ENCODE peak calls at places on chromosomes 12 and 14, in ten cellular contexts. U is NCI-H510A treated with DMSO at 0.1 percent for 48 hours; G is anterior cingulate cortex; T is NCI-H748 treated with DMSO at 0.1 percent for 48 hours; S is heart right ventricle; F is ELR; Q is skeletal muscle cell; X is GM10248; B is stimulated activated CD4-positive, alpha-beta T cell treated with anti-CD3 and anti-CD28 coated beads, TNF-alpha, amount 100 ng/mL, for 1 hour; D is epithelial cell of prostate. W is an unnamed sample.

GRCh38 chr14:102498005-102498677 is 11.4 kb downstream of the ANKRD9 start:
- DNase-seq in Q (no peak), B (no peak), G (no peak), S (no peak), U (no peak), D (no peak), X (no peak), T (no peak), F (no peak), W (peak)

GRCh38 chr12:111546758-111547383 is 52.2 kb downstream of the ATXN2 start:
- DNase-seq in X (peak), G (no peak), D (no peak), T (no peak), S (no peak), Q (no peak), B (no peak), U (no peak), F (peak), W (no peak)

GRCh38 chr14:75531256-75531655 is 9.0 kb downstream of the BATF start:
- DNase-seq in G (no peak), S (no peak), B (no peak), U (no peak), T (no peak), Q (no peak), F (no peak), D (no peak), X (no peak), W (no peak)

GRCh38 chr12:7994731-7995205 is 37.7 kb upstream of the FOXJ2 start:
- DNase-seq in T (no peak), G (no peak), S (no peak), U (no peak), B (no peak), X (no peak), Q (peak), D (no peak), F (peak), W (no peak)

GRCh38 chr12:54195736-54196347 is 7.1 kb upstream of the SMUG1 start:
- DNase-seq in S (no peak), T (no peak), G (no peak), D (no peak), U (no peak), F (peak), B (no peak), X (no peak), Q (peak), W (no peak)

GRCh38 chr12:52856787-52857186 is 8.0 kb upstream of the KRT78 start:
- DNase-seq in U (no peak), X (no peak), Q (no peak), G (no peak), S (no peak), B (no peak), D (no peak), F (no peak), T (no peak), W (no peak)

GRCh38 chr14:67411820-67412421 is at the start of gene PLEK2:
- DNase-seq in S (no peak), T (peak), U (peak), X (no peak), F (peak), G (no peak), B (peak), Q (no peak), D (peak), W (no peak)

GRCh38 chr14:68798621-68799020 is 5.8 kb upstream of the ZFP36L1 start:
- DNase-seq in Q (no peak), F (no peak), S (no peak), T (no peak), G (no peak), B (no peak), X (no peak), U (no peak), D (no peak), W (no peak)

GRCh38 chr14:71247106-71247505 is 339.8 kb downstream of the PCNX1 start:
- DNase-seq in D (peak), B (no peak), T (no peak), S (no peak), X (no peak), G (no peak), F (peak), Q (no peak), U (no peak), W (no peak)

GRCh38 chr12:125357561-125357960 is 292.3 kb downstream of the AACS start:
- DNase-seq in Q (no peak), U (no peak), S (no peak), T (no peak), X (no peak), B (no peak), G (no peak), D (no peak), F (no peak), W (no peak)

GRCh38 chr12:85275359-85275758 is 4.7 kb upstream of the ALX1 start:
- DNase-seq in T (no peak), U (no peak), B (no peak), D (no peak), F (no peak), Q (no peak), S (no peak), G (no peak), X (no peak), W (no peak)

GRCh38 chr12:92144045-92144630 is 1.5 kb downstream of the BTG1 start:
- DNase-seq in U (peak), X (no peak), D (no peak), Q (peak), T (peak), F (peak), B (peak), G (no peak), S (peak), W (peak)

GRCh38 chr14:60649815-60650381 is 621 bp upstream of the SIX1 start:
- DNase-seq in F (peak), T (peak), D (no peak), U (peak), Q (no peak), S (no peak), G (no peak), B (no peak), X (no peak), W (peak)